ENCODE peak calls at places on chromosomes 1 and 21, in five cellular contexts. One of them, this sample, is unnamed.

GRCh38 chr1:44112486-44112885 is 6.1 kb upstream of the KLF17 start:
- DNase-seq in GM06990: no peak
- DNase-seq in psoas muscle: no peak
- DNase-seq in lower lobe of right lung: no peak
- DNase-seq in dorsolateral prefrontal cortex: no peak
- DNase-seq in this sample: no peak

GRCh38 chr1:159889821-159890252 is 10.1 kb downstream of the CFAP45 start:
- DNase-seq in GM06990: peak; percentile 56
- DNase-seq in psoas muscle: no peak
- DNase-seq in lower lobe of right lung: no peak
- DNase-seq in dorsolateral prefrontal cortex: no peak
- DNase-seq in this sample: no peak

GRCh38 chr1:225861834-225862580 is 20.2 kb downstream of the TMEM63A start:
- DNase-seq in GM06990: no peak
- DNase-seq in psoas muscle: peak; percentile 36
- DNase-seq in lower lobe of right lung: no peak
- DNase-seq in dorsolateral prefrontal cortex: no peak
- DNase-seq in this sample: no peak

GRCh38 chr1:172902861-172903381 is 147.8 kb downstream of the TNFSF18 start:
- DNase-seq in GM06990: no peak
- DNase-seq in psoas muscle: no peak
- DNase-seq in lower lobe of right lung: no peak
- DNase-seq in dorsolateral prefrontal cortex: no peak
- DNase-seq in this sample: no peak

GRCh38 chr1:99018313-99018712 is 13.7 kb upstream of the PLPPR5 start:
- DNase-seq in GM06990: no peak
- DNase-seq in psoas muscle: no peak
- DNase-seq in lower lobe of right lung: no peak
- DNase-seq in dorsolateral prefrontal cortex: no peak
- DNase-seq in this sample: no peak

GRCh38 chr1:37274896-37275631 is 199.3 kb upstream of the ZC3H12A start:
- DNase-seq in GM06990: no peak
- DNase-seq in psoas muscle: no peak
- DNase-seq in lower lobe of right lung: no peak
- DNase-seq in dorsolateral prefrontal cortex: no peak
- DNase-seq in this sample: no peak

GRCh38 chr1:231844986-231845502 is 218.5 kb downstream of the DISC1 start:
- DNase-seq in GM06990: no peak
- DNase-seq in psoas muscle: no peak
- DNase-seq in lower lobe of right lung: no peak
- DNase-seq in dorsolateral prefrontal cortex: no peak
- DNase-seq in this sample: no peak

GRCh38 chr1:156618853-156619581 is at the start of gene HAPLN2:
- DNase-seq in GM06990: no peak
- DNase-seq in psoas muscle: no peak
- DNase-seq in lower lobe of right lung: no peak
- DNase-seq in dorsolateral prefrontal cortex: no peak
- DNase-seq in this sample: no peak

GRCh38 chr21:34614443-34614692 is 545 bp downstream of the RCAN1 start:
- DNase-seq in GM06990: peak; percentile 14
- DNase-seq in psoas muscle: no peak
- DNase-seq in lower lobe of right lung: no peak
- DNase-seq in dorsolateral prefrontal cortex: no peak
- DNase-seq in this sample: no peak

GRCh38 chr1:110948038-110948810 is 15.5 kb downstream of the LRIF1 start:
- DNase-seq in GM06990: no peak
- DNase-seq in psoas muscle: no peak
- DNase-seq in lower lobe of right lung: no peak
- DNase-seq in dorsolateral prefrontal cortex: no peak
- DNase-seq in this sample: no peak

GRCh38 chr1:206575165-206575893 is 36.9 kb downstream of the EIF2D start:
- DNase-seq in GM06990: peak; percentile 41
- DNase-seq in psoas muscle: no peak
- DNase-seq in lower lobe of right lung: peak; percentile 63
- DNase-seq in dorsolateral prefrontal cortex: no peak
- DNase-seq in this sample: no peak

GRCh38 chr1:238568707-238569106 is 678.0 kb upstream of the ZP4 start:
- DNase-seq in GM06990: no peak
- DNase-seq in psoas muscle: no peak
- DNase-seq in lower lobe of right lung: no peak
- DNase-seq in dorsolateral prefrontal cortex: no peak
- DNase-seq in this sample: no peak

GRCh38 chr1:94022471-94023189 is 98.3 kb downstream of the ABCA4 start:
- DNase-seq in GM06990: no peak
- DNase-seq in psoas muscle: no peak
- DNase-seq in lower lobe of right lung: no peak
- DNase-seq in dorsolateral prefrontal cortex: no peak
- DNase-seq in this sample: no peak

GRCh38 chr1:79105499-79105898 is 99.0 kb upstream of the ADGRL4 start:
- DNase-seq in GM06990: no peak
- DNase-seq in psoas muscle: no peak
- DNase-seq in lower lobe of right lung: no peak
- DNase-seq in dorsolateral prefrontal cortex: no peak
- DNase-seq in this sample: no peak

DNA sequence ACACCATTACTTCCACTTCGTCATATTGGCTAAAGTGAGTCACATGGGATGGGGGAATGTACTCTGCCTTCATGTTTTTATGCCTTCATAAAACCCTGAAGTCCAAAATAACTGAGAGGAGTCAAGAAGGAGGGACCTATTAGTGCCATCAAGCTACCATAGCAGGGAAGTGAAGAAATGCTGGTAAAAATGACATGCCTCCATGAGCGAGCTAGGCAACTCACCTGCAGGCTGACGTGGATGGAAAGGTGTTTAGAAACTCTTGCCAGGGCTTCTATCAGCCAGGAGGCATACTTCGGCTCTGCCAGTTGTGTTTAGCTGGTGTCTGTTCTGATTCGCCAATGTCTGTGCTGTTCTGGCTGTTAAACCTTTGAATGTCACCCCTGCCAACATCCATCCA is 424.4 kb upstream of the USP24 start:
- DNase-seq in GM06990: no peak
- DNase-seq in psoas muscle: no peak
- DNase-seq in lower lobe of right lung: no peak
- DNase-seq in dorsolateral prefrontal cortex: no peak
- DNase-seq in this sample: no peak
- TF ChIP-seq CTCF in GM06990: no peak
- TF ChIP-seq CTCF in psoas muscle: no peak
- TF ChIP-seq CTCF in lower lobe of right lung: no peak
- TF ChIP-seq CTCF in dorsolateral prefrontal cortex: no peak
- TF ChIP-seq CTCF in this sample: no peak

GRCh38 chr1:6034750-6035096 is 11.0 kb upstream of the KCNAB2 start:
- DNase-seq in GM06990: no peak
- DNase-seq in psoas muscle: no peak
- DNase-seq in lower lobe of right lung: no peak
- DNase-seq in dorsolateral prefrontal cortex: no peak
- DNase-seq in this sample: no peak
- TF ChIP-seq CTCF in GM06990: no peak
- TF ChIP-seq CTCF in psoas muscle: no peak
- TF ChIP-seq CTCF in lower lobe of right lung: no peak
- TF ChIP-seq CTCF in dorsolateral prefrontal cortex: no peak
- TF ChIP-seq CTCF in this sample: no peak

DNA sequence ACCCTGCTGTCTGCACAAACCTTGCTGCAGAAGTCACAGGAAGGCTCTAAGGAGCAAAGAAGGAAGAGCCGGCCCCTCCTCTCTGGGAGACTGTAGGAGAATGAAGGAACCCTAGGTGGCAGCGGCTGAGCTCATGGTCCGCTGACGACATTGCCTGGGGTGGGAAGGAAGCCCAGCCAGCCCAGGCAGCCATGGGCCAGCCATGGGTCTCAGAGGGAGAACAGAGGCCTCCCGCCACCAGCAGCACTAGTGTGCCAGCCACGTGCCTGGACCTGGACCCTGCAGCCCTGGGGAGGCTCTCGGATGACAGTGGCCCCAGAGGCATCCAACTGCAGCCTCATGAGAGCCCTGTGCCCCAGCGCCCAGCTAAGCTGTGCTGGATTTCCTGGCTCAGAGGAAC is 49.2 kb upstream of the POFUT2 start:
- DNase-seq in GM06990: no peak
- DNase-seq in psoas muscle: peak; percentile 40
- DNase-seq in lower lobe of right lung: peak; percentile 24
- DNase-seq in dorsolateral prefrontal cortex: peak; percentile 25
- DNase-seq in this sample: no peak
- TF ChIP-seq CTCF in GM06990: no peak
- TF ChIP-seq CTCF in psoas muscle: no peak
- TF ChIP-seq CTCF in lower lobe of right lung: no peak
- TF ChIP-seq CTCF in dorsolateral prefrontal cortex: no peak
- TF ChIP-seq CTCF in this sample: no peak

DNA sequence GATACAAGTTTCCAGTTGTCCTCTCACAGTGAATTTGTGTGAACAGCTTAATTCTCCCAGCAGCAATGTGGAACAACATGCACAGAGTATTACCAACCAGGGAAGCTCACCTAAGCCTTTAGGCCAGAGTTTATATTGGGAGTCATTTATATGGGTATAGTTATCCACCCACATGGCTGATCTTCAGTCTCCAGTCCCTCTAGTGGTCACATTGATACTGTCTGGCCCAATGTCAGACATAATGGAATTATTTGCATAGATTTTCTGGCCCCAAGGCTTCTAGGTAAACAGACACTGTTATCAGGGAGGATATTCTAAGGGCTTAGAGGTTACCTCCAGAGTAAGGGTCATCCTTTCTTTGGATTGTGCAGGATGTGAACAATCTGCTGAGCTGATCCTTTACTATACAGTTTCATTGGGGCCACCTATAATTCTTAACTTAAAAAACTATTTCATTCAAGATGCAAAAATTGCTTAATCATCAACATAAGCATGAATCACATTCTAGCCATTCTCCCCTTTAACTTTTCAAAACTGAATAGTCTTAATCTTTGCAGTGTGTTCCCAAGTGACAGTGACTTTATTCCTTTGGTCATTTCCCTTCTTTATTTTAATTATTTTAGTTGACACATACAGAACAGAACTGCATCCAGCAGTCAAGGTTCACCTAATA is 210.9 kb downstream of the LTN1 start:
- DNase-seq in GM06990: no peak
- DNase-seq in psoas muscle: no peak
- DNase-seq in lower lobe of right lung: no peak
- DNase-seq in dorsolateral prefrontal cortex: no peak
- DNase-seq in this sample: no peak
- TF ChIP-seq CTCF in GM06990: peak; percentile 45
- TF ChIP-seq CTCF in psoas muscle: peak; percentile 18
- TF ChIP-seq CTCF in lower lobe of right lung: no peak
- TF ChIP-seq CTCF in dorsolateral prefrontal cortex: no peak
- TF ChIP-seq CTCF in this sample: peak; percentile 49

DNA sequence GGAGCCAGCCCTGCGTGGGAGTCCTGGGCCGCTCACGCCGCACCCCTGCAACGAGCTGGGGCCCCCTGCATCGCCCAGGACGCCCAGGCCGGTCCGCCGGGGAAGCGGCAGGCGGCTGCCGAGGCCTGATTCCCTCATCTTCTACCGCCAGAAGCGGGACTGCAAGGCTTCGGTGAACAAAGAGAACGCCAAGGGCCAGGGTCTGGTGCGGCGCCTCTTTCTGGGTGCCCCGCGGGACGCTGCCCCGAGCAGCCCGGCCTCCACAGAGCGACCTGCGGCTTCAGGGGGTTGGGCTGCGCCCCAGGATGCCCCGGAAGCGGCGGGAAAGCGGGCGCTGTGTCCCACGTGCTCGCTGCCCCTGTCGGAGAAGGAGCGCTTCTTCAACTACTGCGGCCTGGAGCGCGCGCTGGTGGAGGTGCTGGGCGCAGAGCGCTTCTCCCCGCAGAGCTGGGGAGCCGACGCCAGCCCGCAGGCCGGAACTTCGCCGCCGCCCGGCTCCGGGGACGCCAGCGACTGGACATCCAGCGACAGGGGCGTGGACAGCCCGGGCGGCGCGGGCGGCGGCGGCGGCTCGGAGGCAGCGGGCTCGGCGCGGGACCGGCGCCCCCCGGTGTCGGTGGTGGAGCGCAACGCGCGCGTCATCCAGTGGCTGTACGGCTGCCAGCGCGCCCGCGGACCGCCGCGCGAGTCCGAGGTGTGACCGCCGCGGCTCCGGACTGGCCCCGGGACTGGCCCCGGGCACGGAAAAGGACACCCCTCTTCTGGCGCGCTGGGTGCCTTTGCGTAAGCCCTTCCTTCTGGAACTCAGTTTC is 2.7 kb downstream of the FAM110D start:
- DNase-seq in GM06990: no peak
- DNase-seq in psoas muscle: peak; percentile 88
- DNase-seq in lower lobe of right lung: peak; percentile 70
- DNase-seq in dorsolateral prefrontal cortex: no peak
- DNase-seq in this sample: peak; percentile 71
- TF ChIP-seq CTCF in GM06990: no peak
- TF ChIP-seq CTCF in psoas muscle: peak; percentile 29
- TF ChIP-seq CTCF in lower lobe of right lung: no peak
- TF ChIP-seq CTCF in dorsolateral prefrontal cortex: peak; percentile 15
- TF ChIP-seq CTCF in this sample: no peak